ENCODE peak calls at places on chromosomes 1 and 21, in ten cellular contexts. One of them, this sample, is unnamed.
A peak's percentile ranks its signal among the peaks of the same experiment; 100 is the strongest.

GRCh38 chr1:191163621-191164020 is 686.0 kb upstream of the BRINP3 start:
- DNase-seq in stimulated activated CD4-positive, alpha-beta T cell treated with anti-CD3 and anti-CD28 coated beads, Interleukin-15, amount 100 ng/mL, for 1 hour: no peak
- DNase-seq in GDM1: no peak
- DNase-seq in CD8-positive, alpha-beta T cell: no peak
- DNase-seq in AG08396: no peak
- DNase-seq in activated CD4-positive, alpha-beta T cell treated with anti-CD3 and anti-CD28 coated beads, Interleukin-2, amount 10 ng/mL, durations not matched to agents 7 days and 5 days: no peak
- DNase-seq in amniotic stem cell: no peak
- DNase-seq in K562: no peak
- DNase-seq in NCI-H2081: no peak
- DNase-seq in NCI-H345: no peak
- DNase-seq in this sample: no peak

GRCh38 chr1:198669023-198669698 is 30.3 kb downstream of the PTPRC start:
- DNase-seq in stimulated activated CD4-positive, alpha-beta T cell treated with anti-CD3 and anti-CD28 coated beads, Interleukin-15, amount 100 ng/mL, for 1 hour: no peak
- DNase-seq in GDM1: no peak
- DNase-seq in CD8-positive, alpha-beta T cell: no peak
- DNase-seq in AG08396: peak; percentile 76
- DNase-seq in activated CD4-positive, alpha-beta T cell treated with anti-CD3 and anti-CD28 coated beads, Interleukin-2, amount 10 ng/mL, durations not matched to agents 7 days and 5 days: peak; percentile 57
- DNase-seq in amniotic stem cell: peak; percentile 82
- DNase-seq in K562: peak; percentile 17
- DNase-seq in NCI-H2081: no peak
- DNase-seq in NCI-H345: no peak
- DNase-seq in this sample: peak; percentile 70

GRCh38 chr1:93735722-93736121 is 54.1 kb upstream of the BCAR3 start:
- DNase-seq in stimulated activated CD4-positive, alpha-beta T cell treated with anti-CD3 and anti-CD28 coated beads, Interleukin-15, amount 100 ng/mL, for 1 hour: no peak
- DNase-seq in GDM1: no peak
- DNase-seq in CD8-positive, alpha-beta T cell: no peak
- DNase-seq in AG08396: peak; percentile 74
- DNase-seq in activated CD4-positive, alpha-beta T cell treated with anti-CD3 and anti-CD28 coated beads, Interleukin-2, amount 10 ng/mL, durations not matched to agents 7 days and 5 days: no peak
- DNase-seq in amniotic stem cell: peak; percentile 66
- DNase-seq in K562: no peak
- DNase-seq in NCI-H2081: no peak
- DNase-seq in NCI-H345: no peak
- DNase-seq in this sample: no peak

GRCh38 chr1:79043506-79043905 is 37.0 kb upstream of the ADGRL4 start:
- DNase-seq in stimulated activated CD4-positive, alpha-beta T cell treated with anti-CD3 and anti-CD28 coated beads, Interleukin-15, amount 100 ng/mL, for 1 hour: no peak
- DNase-seq in GDM1: no peak
- DNase-seq in CD8-positive, alpha-beta T cell: no peak
- DNase-seq in AG08396: peak; percentile 12
- DNase-seq in activated CD4-positive, alpha-beta T cell treated with anti-CD3 and anti-CD28 coated beads, Interleukin-2, amount 10 ng/mL, durations not matched to agents 7 days and 5 days: no peak
- DNase-seq in amniotic stem cell: peak; percentile 50
- DNase-seq in K562: no peak
- DNase-seq in NCI-H2081: no peak
- DNase-seq in NCI-H345: no peak
- DNase-seq in this sample: no peak

GRCh38 chr1:164588388-164589341 is 29.7 kb downstream of the PBX1 start:
- DNase-seq in stimulated activated CD4-positive, alpha-beta T cell treated with anti-CD3 and anti-CD28 coated beads, Interleukin-15, amount 100 ng/mL, for 1 hour: no peak
- DNase-seq in GDM1: no peak
- DNase-seq in CD8-positive, alpha-beta T cell: no peak
- DNase-seq in AG08396: no peak
- DNase-seq in activated CD4-positive, alpha-beta T cell treated with anti-CD3 and anti-CD28 coated beads, Interleukin-2, amount 10 ng/mL, durations not matched to agents 7 days and 5 days: no peak
- DNase-seq in amniotic stem cell: no peak
- DNase-seq in K562: no peak
- DNase-seq in NCI-H2081: peak; percentile 26
- DNase-seq in NCI-H345: peak; percentile 62
- DNase-seq in this sample: no peak

GRCh38 chr21:37452222-37452621 is 85.6 kb downstream of the DYRK1A start:
- DNase-seq in stimulated activated CD4-positive, alpha-beta T cell treated with anti-CD3 and anti-CD28 coated beads, Interleukin-15, amount 100 ng/mL, for 1 hour: no peak
- DNase-seq in GDM1: no peak
- DNase-seq in CD8-positive, alpha-beta T cell: no peak
- DNase-seq in AG08396: peak; percentile 74
- DNase-seq in activated CD4-positive, alpha-beta T cell treated with anti-CD3 and anti-CD28 coated beads, Interleukin-2, amount 10 ng/mL, durations not matched to agents 7 days and 5 days: no peak
- DNase-seq in amniotic stem cell: peak; percentile 47
- DNase-seq in K562: no peak
- DNase-seq in NCI-H2081: peak; percentile 22
- DNase-seq in NCI-H345: no peak
- DNase-seq in this sample: no peak

GRCh38 chr1:229318056-229318455 is 24.8 kb downstream of the CCSAP start:
- DNase-seq in stimulated activated CD4-positive, alpha-beta T cell treated with anti-CD3 and anti-CD28 coated beads, Interleukin-15, amount 100 ng/mL, for 1 hour: no peak
- DNase-seq in GDM1: no peak
- DNase-seq in CD8-positive, alpha-beta T cell: no peak
- DNase-seq in AG08396: peak; percentile 34
- DNase-seq in activated CD4-positive, alpha-beta T cell treated with anti-CD3 and anti-CD28 coated beads, Interleukin-2, amount 10 ng/mL, durations not matched to agents 7 days and 5 days: no peak
- DNase-seq in amniotic stem cell: no peak
- DNase-seq in K562: no peak
- DNase-seq in NCI-H2081: no peak
- DNase-seq in NCI-H345: no peak
- DNase-seq in this sample: no peak

GRCh38 chr21:34612557-34612956 is 2.4 kb downstream of the RCAN1 start:
- DNase-seq in stimulated activated CD4-positive, alpha-beta T cell treated with anti-CD3 and anti-CD28 coated beads, Interleukin-15, amount 100 ng/mL, for 1 hour: no peak
- DNase-seq in GDM1: no peak
- DNase-seq in CD8-positive, alpha-beta T cell: no peak
- DNase-seq in AG08396: no peak
- DNase-seq in activated CD4-positive, alpha-beta T cell treated with anti-CD3 and anti-CD28 coated beads, Interleukin-2, amount 10 ng/mL, durations not matched to agents 7 days and 5 days: no peak
- DNase-seq in amniotic stem cell: no peak
- DNase-seq in K562: no peak
- DNase-seq in NCI-H2081: no peak
- DNase-seq in NCI-H345: peak; percentile 52
- DNase-seq in this sample: no peak

GRCh38 chr21:46035809-46036695 is 54.5 kb downstream of the COL6A1 start:
- DNase-seq in stimulated activated CD4-positive, alpha-beta T cell treated with anti-CD3 and anti-CD28 coated beads, Interleukin-15, amount 100 ng/mL, for 1 hour: no peak
- DNase-seq in GDM1: no peak
- DNase-seq in CD8-positive, alpha-beta T cell: no peak
- DNase-seq in AG08396: peak; percentile 80
- DNase-seq in activated CD4-positive, alpha-beta T cell treated with anti-CD3 and anti-CD28 coated beads, Interleukin-2, amount 10 ng/mL, durations not matched to agents 7 days and 5 days: no peak
- DNase-seq in amniotic stem cell: no peak
- DNase-seq in K562: no peak
- DNase-seq in NCI-H2081: no peak
- DNase-seq in NCI-H345: no peak
- DNase-seq in this sample: no peak

GRCh38 chr1:31791131-31791858 is 24.5 kb downstream of the SPOCD1 start:
- DNase-seq in stimulated activated CD4-positive, alpha-beta T cell treated with anti-CD3 and anti-CD28 coated beads, Interleukin-15, amount 100 ng/mL, for 1 hour: no peak
- DNase-seq in GDM1: no peak
- DNase-seq in CD8-positive, alpha-beta T cell: no peak
- DNase-seq in AG08396: no peak
- DNase-seq in activated CD4-positive, alpha-beta T cell treated with anti-CD3 and anti-CD28 coated beads, Interleukin-2, amount 10 ng/mL, durations not matched to agents 7 days and 5 days: no peak
- DNase-seq in amniotic stem cell: no peak
- DNase-seq in K562: no peak
- DNase-seq in NCI-H2081: no peak
- DNase-seq in NCI-H345: no peak
- DNase-seq in this sample: no peak

GRCh38 chr1:64084451-64084850 is 119.0 kb upstream of the UBE2U start:
- DNase-seq in stimulated activated CD4-positive, alpha-beta T cell treated with anti-CD3 and anti-CD28 coated beads, Interleukin-15, amount 100 ng/mL, for 1 hour: no peak
- DNase-seq in GDM1: no peak
- DNase-seq in CD8-positive, alpha-beta T cell: no peak
- DNase-seq in AG08396: no peak
- DNase-seq in activated CD4-positive, alpha-beta T cell treated with anti-CD3 and anti-CD28 coated beads, Interleukin-2, amount 10 ng/mL, durations not matched to agents 7 days and 5 days: no peak
- DNase-seq in amniotic stem cell: no peak
- DNase-seq in K562: no peak
- DNase-seq in NCI-H2081: no peak
- DNase-seq in NCI-H345: no peak
- DNase-seq in this sample: no peak

GRCh38 chr1:182046763-182047162 is 14.7 kb downstream of the ZNF648 start:
- DNase-seq in stimulated activated CD4-positive, alpha-beta T cell treated with anti-CD3 and anti-CD28 coated beads, Interleukin-15, amount 100 ng/mL, for 1 hour: no peak
- DNase-seq in GDM1: no peak
- DNase-seq in CD8-positive, alpha-beta T cell: no peak
- DNase-seq in AG08396: no peak
- DNase-seq in activated CD4-positive, alpha-beta T cell treated with anti-CD3 and anti-CD28 coated beads, Interleukin-2, amount 10 ng/mL, durations not matched to agents 7 days and 5 days: no peak
- DNase-seq in amniotic stem cell: no peak
- DNase-seq in K562: no peak
- DNase-seq in NCI-H2081: no peak
- DNase-seq in NCI-H345: no peak
- DNase-seq in this sample: no peak

GRCh38 chr1:244353572-244354091 is 98.1 kb downstream of the ADSS2 start:
- DNase-seq in stimulated activated CD4-positive, alpha-beta T cell treated with anti-CD3 and anti-CD28 coated beads, Interleukin-15, amount 100 ng/mL, for 1 hour: no peak
- DNase-seq in GDM1: no peak
- DNase-seq in CD8-positive, alpha-beta T cell: no peak
- DNase-seq in AG08396: peak; percentile 86
- DNase-seq in activated CD4-positive, alpha-beta T cell treated with anti-CD3 and anti-CD28 coated beads, Interleukin-2, amount 10 ng/mL, durations not matched to agents 7 days and 5 days: no peak
- DNase-seq in amniotic stem cell: peak; percentile 72
- DNase-seq in K562: peak; percentile 73
- DNase-seq in NCI-H2081: no peak
- DNase-seq in NCI-H345: no peak
- DNase-seq in this sample: no peak

GRCh38 chr1:155834296-155834926 is 22.6 kb downstream of the GON4L start:
- DNase-seq in stimulated activated CD4-positive, alpha-beta T cell treated with anti-CD3 and anti-CD28 coated beads, Interleukin-15, amount 100 ng/mL, for 1 hour: no peak
- DNase-seq in GDM1: no peak
- DNase-seq in CD8-positive, alpha-beta T cell: no peak
- DNase-seq in AG08396: peak; percentile 65
- DNase-seq in activated CD4-positive, alpha-beta T cell treated with anti-CD3 and anti-CD28 coated beads, Interleukin-2, amount 10 ng/mL, durations not matched to agents 7 days and 5 days: no peak
- DNase-seq in amniotic stem cell: peak; percentile 1
- DNase-seq in K562: peak; percentile 64
- DNase-seq in NCI-H2081: no peak
- DNase-seq in NCI-H345: no peak
- DNase-seq in this sample: no peak

GRCh38 chr1:95323117-95323516 is 89.1 kb downstream of the RWDD3 start:
- DNase-seq in stimulated activated CD4-positive, alpha-beta T cell treated with anti-CD3 and anti-CD28 coated beads, Interleukin-15, amount 100 ng/mL, for 1 hour: no peak
- DNase-seq in GDM1: no peak
- DNase-seq in CD8-positive, alpha-beta T cell: no peak
- DNase-seq in AG08396: no peak
- DNase-seq in activated CD4-positive, alpha-beta T cell treated with anti-CD3 and anti-CD28 coated beads, Interleukin-2, amount 10 ng/mL, durations not matched to agents 7 days and 5 days: no peak
- DNase-seq in amniotic stem cell: no peak
- DNase-seq in K562: no peak
- DNase-seq in NCI-H2081: no peak
- DNase-seq in NCI-H345: no peak
- DNase-seq in this sample: no peak

GRCh38 chr1:37410080-37410479 is 64.3 kb upstream of the ZC3H12A start:
- DNase-seq in stimulated activated CD4-positive, alpha-beta T cell treated with anti-CD3 and anti-CD28 coated beads, Interleukin-15, amount 100 ng/mL, for 1 hour: no peak
- DNase-seq in GDM1: no peak
- DNase-seq in CD8-positive, alpha-beta T cell: no peak
- DNase-seq in AG08396: no peak
- DNase-seq in activated CD4-positive, alpha-beta T cell treated with anti-CD3 and anti-CD28 coated beads, Interleukin-2, amount 10 ng/mL, durations not matched to agents 7 days and 5 days: no peak
- DNase-seq in amniotic stem cell: no peak
- DNase-seq in K562: peak; percentile 80
- DNase-seq in NCI-H2081: no peak
- DNase-seq in NCI-H345: no peak
- DNase-seq in this sample: no peak

GRCh38 chr1:113507552-113508214 is 117.4 kb downstream of the MAGI3 start:
- DNase-seq in stimulated activated CD4-positive, alpha-beta T cell treated with anti-CD3 and anti-CD28 coated beads, Interleukin-15, amount 100 ng/mL, for 1 hour: no peak
- DNase-seq in GDM1: no peak
- DNase-seq in CD8-positive, alpha-beta T cell: no peak
- DNase-seq in AG08396: no peak
- DNase-seq in activated CD4-positive, alpha-beta T cell treated with anti-CD3 and anti-CD28 coated beads, Interleukin-2, amount 10 ng/mL, durations not matched to agents 7 days and 5 days: no peak
- DNase-seq in amniotic stem cell: no peak
- DNase-seq in K562: no peak
- DNase-seq in NCI-H2081: no peak
- DNase-seq in NCI-H345: no peak
- DNase-seq in this sample: no peak

GRCh38 chr1:12594490-12594889 is 23.5 kb downstream of the DHRS3 start:
- DNase-seq in stimulated activated CD4-positive, alpha-beta T cell treated with anti-CD3 and anti-CD28 coated beads, Interleukin-15, amount 100 ng/mL, for 1 hour: no peak
- DNase-seq in GDM1: no peak
- DNase-seq in CD8-positive, alpha-beta T cell: no peak
- DNase-seq in AG08396: no peak
- DNase-seq in activated CD4-positive, alpha-beta T cell treated with anti-CD3 and anti-CD28 coated beads, Interleukin-2, amount 10 ng/mL, durations not matched to agents 7 days and 5 days: no peak
- DNase-seq in amniotic stem cell: no peak
- DNase-seq in K562: no peak
- DNase-seq in NCI-H2081: no peak
- DNase-seq in NCI-H345: no peak
- DNase-seq in this sample: no peak

GRCh38 chr1:117697220-117697781 is 91.5 kb downstream of the TENT5C start:
- DNase-seq in stimulated activated CD4-positive, alpha-beta T cell treated with anti-CD3 and anti-CD28 coated beads, Interleukin-15, amount 100 ng/mL, for 1 hour: no peak
- DNase-seq in GDM1: no peak
- DNase-seq in CD8-positive, alpha-beta T cell: no peak
- DNase-seq in AG08396: no peak
- DNase-seq in activated CD4-positive, alpha-beta T cell treated with anti-CD3 and anti-CD28 coated beads, Interleukin-2, amount 10 ng/mL, durations not matched to agents 7 days and 5 days: no peak
- DNase-seq in amniotic stem cell: no peak
- DNase-seq in K562: no peak
- DNase-seq in NCI-H2081: no peak
- DNase-seq in NCI-H345: no peak
- DNase-seq in this sample: no peak

GRCh38 chr1:232805269-232806070 is at the start of gene MAP10:
- DNase-seq in stimulated activated CD4-positive, alpha-beta T cell treated with anti-CD3 and anti-CD28 coated beads, Interleukin-15, amount 100 ng/mL, for 1 hour: peak; percentile 55
- DNase-seq in GDM1: peak; percentile 73
- DNase-seq in CD8-positive, alpha-beta T cell: peak; percentile 85
- DNase-seq in AG08396: peak; percentile 88
- DNase-seq in activated CD4-positive, alpha-beta T cell treated with anti-CD3 and anti-CD28 coated beads, Interleukin-2, amount 10 ng/mL, durations not matched to agents 7 days and 5 days: peak; percentile 85
- DNase-seq in amniotic stem cell: peak; percentile 35
- DNase-seq in K562: peak; percentile 25
- DNase-seq in NCI-H2081: peak; percentile 93
- DNase-seq in NCI-H345: peak; percentile 91
- DNase-seq in this sample: peak; percentile 89

GRCh38 chr1:15738416-15739113 is 2.5 kb downstream of the SLC25A34 start:
- DNase-seq in stimulated activated CD4-positive, alpha-beta T cell treated with anti-CD3 and anti-CD28 coated beads, Interleukin-15, amount 100 ng/mL, for 1 hour: no peak
- DNase-seq in GDM1: no peak
- DNase-seq in CD8-positive, alpha-beta T cell: no peak
- DNase-seq in AG08396: no peak
- DNase-seq in activated CD4-positive, alpha-beta T cell treated with anti-CD3 and anti-CD28 coated beads, Interleukin-2, amount 10 ng/mL, durations not matched to agents 7 days and 5 days: no peak
- DNase-seq in amniotic stem cell: no peak
- DNase-seq in K562: no peak
- DNase-seq in NCI-H2081: no peak
- DNase-seq in NCI-H345: no peak
- DNase-seq in this sample: no peak

GRCh38 chr1:84078108-84078823 is 65.8 kb upstream of the PRKACB start:
- DNase-seq in stimulated activated CD4-positive, alpha-beta T cell treated with anti-CD3 and anti-CD28 coated beads, Interleukin-15, amount 100 ng/mL, for 1 hour: no peak
- DNase-seq in GDM1: no peak
- DNase-seq in CD8-positive, alpha-beta T cell: no peak
- DNase-seq in AG08396: peak; percentile 29
- DNase-seq in activated CD4-positive, alpha-beta T cell treated with anti-CD3 and anti-CD28 coated beads, Interleukin-2, amount 10 ng/mL, durations not matched to agents 7 days and 5 days: no peak
- DNase-seq in amniotic stem cell: no peak
- DNase-seq in K562: peak; percentile 11
- DNase-seq in NCI-H2081: peak; percentile 62
- DNase-seq in NCI-H345: peak; percentile 49
- DNase-seq in this sample: no peak

GRCh38 chr1:40939320-40940059 is 40.0 kb upstream of the CTPS1 start:
- DNase-seq in stimulated activated CD4-positive, alpha-beta T cell treated with anti-CD3 and anti-CD28 coated beads, Interleukin-15, amount 100 ng/mL, for 1 hour: no peak
- DNase-seq in GDM1: no peak
- DNase-seq in CD8-positive, alpha-beta T cell: no peak
- DNase-seq in AG08396: peak; percentile 51
- DNase-seq in activated CD4-positive, alpha-beta T cell treated with anti-CD3 and anti-CD28 coated beads, Interleukin-2, amount 10 ng/mL, durations not matched to agents 7 days and 5 days: no peak
- DNase-seq in amniotic stem cell: no peak
- DNase-seq in K562: peak; percentile 37
- DNase-seq in NCI-H2081: no peak
- DNase-seq in NCI-H345: no peak
- DNase-seq in this sample: no peak

GRCh38 chr1:116380499-116381316 is 7.7 kb downstream of the ATP1A1 start:
- DNase-seq in stimulated activated CD4-positive, alpha-beta T cell treated with anti-CD3 and anti-CD28 coated beads, Interleukin-15, amount 100 ng/mL, for 1 hour: no peak
- DNase-seq in GDM1: no peak
- DNase-seq in CD8-positive, alpha-beta T cell: no peak
- DNase-seq in AG08396: no peak
- DNase-seq in activated CD4-positive, alpha-beta T cell treated with anti-CD3 and anti-CD28 coated beads, Interleukin-2, amount 10 ng/mL, durations not matched to agents 7 days and 5 days: no peak
- DNase-seq in amniotic stem cell: no peak
- DNase-seq in K562: no peak
- DNase-seq in NCI-H2081: no peak
- DNase-seq in NCI-H345: no peak
- DNase-seq in this sample: no peak

GRCh38 chr1:148308832-148309458 is 156.9 kb upstream of the NBPF11 start:
- DNase-seq in stimulated activated CD4-positive, alpha-beta T cell treated with anti-CD3 and anti-CD28 coated beads, Interleukin-15, amount 100 ng/mL, for 1 hour: no peak
- DNase-seq in GDM1: no peak
- DNase-seq in CD8-positive, alpha-beta T cell: no peak
- DNase-seq in AG08396: peak; percentile 64
- DNase-seq in activated CD4-positive, alpha-beta T cell treated with anti-CD3 and anti-CD28 coated beads, Interleukin-2, amount 10 ng/mL, durations not matched to agents 7 days and 5 days: no peak
- DNase-seq in amniotic stem cell: no peak
- DNase-seq in K562: peak; percentile 9
- DNase-seq in NCI-H2081: no peak
- DNase-seq in NCI-H345: no peak
- DNase-seq in this sample: no peak

This sample was measured in CD4-positive, CD25-positive, alpha-beta regulatory T cell.